ENCODE peak calls at places on chromosome 10, in five cellular contexts. N is stimulated activated naive B cell treated with anti-CD40 and anti-IgM and Interleukin-4, amounts not matched to agents 10 μg/mL and 1 μg/mL and 100 μg/mL, for 72 hours; Y is left cardiac atrium; X is ACHN; E is Karpas-422. W is an unnamed sample.
A peak's percentile ranks its signal among the peaks of the same experiment; 100 is the strongest.

GRCh38 chr10:49679480-49679893 is at the start of gene C10orf53:
- DNase-seq in N (peak; percentile 9), Y (peak; percentile 45), X (peak; percentile 59), E (no peak), W (peak; percentile 94)

GRCh38 chr10:77419056-77419455 is 218.6 kb downstream of the KCNMA1 start:
- DNase-seq in N (no peak), Y (no peak), X (no peak), E (no peak), W (no peak)

GRCh38 chr10:81108516-81109199 is 571.0 kb downstream of the SH2D4B start:
- DNase-seq in N (no peak), Y (no peak), X (no peak), E (no peak), W (peak; percentile 19)

GRCh38 chr10:117217196-117217761 is 20.0 kb downstream of the KCNK18 start:
- DNase-seq in N (no peak), Y (no peak), X (peak; percentile 34), E (no peak), W (peak; percentile 61)

GRCh38 chr10:4316166-4316810 is 509.7 kb upstream of the AKR1E2 start:
- DNase-seq in N (no peak), Y (peak; percentile 66), X (no peak), E (no peak), W (no peak)

GRCh38 chr10:76301950-76302349 is 870.5 kb downstream of the LRMDA start:
- DNase-seq in N (no peak), Y (no peak), X (peak; percentile 33), E (no peak), W (peak; percentile 70)

GRCh38 chr10:72689660-72690059 is 2.3 kb upstream of the MCU start:
- DNase-seq in N (no peak), Y (no peak), X (no peak), E (no peak), W (no peak)

GRCh38 chr10:43407148-43407575 is 1.8 kb downstream of the HNRNPF start:
- DNase-seq in N (peak; percentile 52), Y (peak; percentile 71), X (peak; percentile 61), E (peak; percentile 83), W (peak; percentile 81)

GRCh38 chr10:61125560-61126250 is 181.7 kb upstream of the RHOBTB1 start:
- DNase-seq in N (no peak), Y (no peak), X (no peak), E (no peak), W (peak; percentile 29)

GRCh38 chr10:99276848-99277486 is 41.3 kb upstream of the HPSE2 start:
- DNase-seq in N (no peak), Y (no peak), X (peak; percentile 34), E (peak; percentile 77), W (peak; percentile 58)

W was measured in DMS53.